ENCODE peak calls at places on chromosome 4, in four cellular contexts. W, X, C and D are unnamed samples.

GRCh38 chr4:4663028-4663427 is 121.2 kb upstream of the STX18 start:
- DNase-seq in C (no peak), W (no peak), X (no peak), D (no peak)

GRCh38 chr4:143372093-143372915 is 35.6 kb downstream of the GAB1 start:
- DNase-seq in W (no peak), X (no peak), C (no peak), D (no peak)

GRCh38 chr4:186781032-186781917 is 57.6 kb upstream of the FAT1 start:
- DNase-seq in W (peak), X (no peak), C (no peak), D (no peak)

GRCh38 chr4:149008415-149009025 is 566.3 kb upstream of the NR3C2 start:
- DNase-seq in C (no peak), X (no peak), W (peak), D (no peak)

GRCh38 chr4:151885123-151885522 is 124.3 kb upstream of the GATB start:
- DNase-seq in X (no peak), C (no peak), W (no peak), D (no peak)

GRCh38 chr4:153438916-153439756 is 27.0 kb upstream of the TMEM131L start:
- DNase-seq in W (no peak), C (no peak), X (no peak), D (no peak)

GRCh38 chr4:85772470-85772869 is 297.5 kb downstream of the ARHGAP24 start:
- DNase-seq in W (no peak), C (no peak), X (no peak), D (no peak)

GRCh38 chr4:153023692-153024394 is 87.7 kb downstream of the FHDC1 start:
- DNase-seq in W (no peak), X (no peak), C (peak), D (no peak)

GRCh38 chr4:117514779-117515178 is 429.4 kb upstream of the TRAM1L1 start:
- DNase-seq in W (no peak), X (no peak), C (no peak), D (no peak)

GRCh38 chr4:162852642-162853041 is 314.0 kb downstream of the NAF1 start:
- DNase-seq in C (no peak), W (no peak), X (no peak), D (no peak)

GRCh38 chr4:149911371-149911770 is 95.7 kb upstream of the IQCM start:
- DNase-seq in W (no peak), X (no peak), C (no peak), D (no peak)

GRCh38 chr4:2101346-2102044 is 42.4 kb downstream of the NAT8L start:
- DNase-seq in X (no peak), C (no peak), W (no peak), D (no peak)

GRCh38 chr4:42397256-42397634 is at the start of gene SHISA3:
- DNase-seq in W (peak), C (peak), X (peak), D (peak)

GRCh38 chr4:182338731-182339130 is 95.5 kb downstream of the TENM3 start:
- DNase-seq in C (no peak), X (no peak), W (no peak), D (no peak)

GRCh38 chr4:160136021-160136420 is 1033.1 kb downstream of the RAPGEF2 start:
- DNase-seq in C (no peak), X (no peak), W (no peak), D (no peak)

GRCh38 chr4:143384381-143384994 is 47.8 kb downstream of the GAB1 start:
- DNase-seq in W (no peak), C (no peak), X (no peak), D (peak)

GRCh38 chr4:154349829-154350228 is 141.8 kb downstream of the DCHS2 start:
- DNase-seq in X (no peak), W (peak), C (no peak), D (no peak)

GRCh38 chr4:1856920-1857699 is 1.2 kb upstream of the LETM1 start:
- DNase-seq in X (no peak), W (peak), C (peak), D (peak)

GRCh38 chr4:25111648-25112196 is 48.5 kb downstream of the SEPSECS start:
- DNase-seq in X (no peak), W (no peak), C (no peak), D (no peak)

GRCh38 chr4:101019941-101020401 is 327.4 kb downstream of the PPP3CA start:
- DNase-seq in W (no peak), X (no peak), C (peak), D (no peak)

GRCh38 chr4:178306565-178306964 is 864.3 kb upstream of the AGA start:
- DNase-seq in C (no peak), X (no peak), W (peak), D (no peak)

GRCh38 chr4:1570291-1571164 is 113.6 kb downstream of the FAM53A start:
- DNase-seq in X (peak), W (no peak), C (no peak), D (peak)

GRCh38 chr4:3701271-3702083 is 64.7 kb upstream of the ADRA2C start:
- DNase-seq in W (no peak), X (peak), C (no peak), D (peak)

GRCh38 chr4:152847376-152847775 is 67.6 kb downstream of the ARFIP1 start:
- DNase-seq in C (no peak), X (no peak), W (no peak), D (no peak)

GRCh38 chr4:134078230-134078914 is 123.2 kb downstream of the PABPC4L start:
- DNase-seq in X (no peak), C (no peak), W (no peak), D (no peak)

GRCh38 chr4:120812216-120812615 is 110.3 kb downstream of the PRDM5 start:
- DNase-seq in C (no peak), X (no peak), W (no peak), D (no peak)

GRCh38 chr4:146338512-146338911 is 124.2 kb downstream of the REELD1 start:
- DNase-seq in C (no peak), X (no peak), W (no peak), D (no peak)

GRCh38 chr4:149961876-149962597 is 116.2 kb upstream of the DCLK2 start:
- DNase-seq in X (no peak), W (no peak), C (peak), D (no peak)

GRCh38 chr4:124212835-124213640 is 499.5 kb downstream of the ANKRD50 start:
- DNase-seq in X (no peak), C (no peak), W (no peak), D (no peak)
- H3K27ac ChIP-seq in X (no peak), C (no peak), W (no peak), D (no peak)

DNA sequence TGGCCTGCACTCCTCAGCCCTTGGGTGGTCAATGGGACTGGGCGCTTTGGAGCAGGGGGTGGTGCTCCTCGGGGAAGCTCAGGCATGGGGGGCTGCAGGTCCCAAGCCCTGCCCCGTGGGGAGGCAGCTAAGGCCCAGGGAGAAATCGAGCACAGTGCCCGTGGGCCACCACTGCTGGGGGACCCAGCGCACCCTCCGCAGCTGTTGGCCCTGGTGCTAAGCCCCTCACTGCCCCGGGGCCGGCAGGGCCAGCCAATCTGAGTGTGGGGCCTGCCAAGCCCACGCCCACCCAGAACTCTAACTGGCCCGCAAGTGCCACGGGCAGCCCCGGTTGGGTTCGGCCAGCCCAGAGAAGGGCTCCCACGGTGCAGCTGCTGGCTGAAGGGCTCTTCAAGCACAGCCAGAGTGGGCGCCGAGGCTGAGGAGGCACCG is 30.9 kb upstream of the IL15 start:
- DNase-seq in X (peak), C (no peak), W (no peak), D (peak)
- H3K4me3 ChIP-seq in X (no peak), C (no peak), W (no peak), D (no peak)

GRCh38 chr4:107890779-107891178 is 40.6 kb upstream of the CYP2U1 start:
- DNase-seq in X (no peak), C (no peak), W (no peak), D (no peak)
- H3K27ac ChIP-seq in X (no peak), C (no peak), W (no peak), D (no peak)

GRCh38 chr4:156559346-156559745 is 412.3 kb downstream of the PDGFC start:
- DNase-seq in X (no peak), W (no peak), C (no peak), D (no peak)
- H3K4me3 ChIP-seq in X (no peak), W (no peak), C (no peak), D (no peak)

GRCh38 chr4:87038837-87039715 is 104.3 kb downstream of the AFF1 start:
- DNase-seq in W (peak), X (peak), C (no peak), D (peak)

GRCh38 chr4:87042986-87043820 is 108.4 kb downstream of the AFF1 start:
- DNase-seq in X (no peak), W (no peak), C (no peak), D (no peak)

GRCh38 chr4:87042221-87042620 is 107.4 kb downstream of the AFF1 start:
- DNase-seq in W (no peak), X (no peak), C (no peak), D (no peak)

GRCh38 chr4:87037921-87038320 is 103.1 kb downstream of the AFF1 start:
- DNase-seq in X (no peak), W (no peak), C (no peak), D (no peak)

DNA sequence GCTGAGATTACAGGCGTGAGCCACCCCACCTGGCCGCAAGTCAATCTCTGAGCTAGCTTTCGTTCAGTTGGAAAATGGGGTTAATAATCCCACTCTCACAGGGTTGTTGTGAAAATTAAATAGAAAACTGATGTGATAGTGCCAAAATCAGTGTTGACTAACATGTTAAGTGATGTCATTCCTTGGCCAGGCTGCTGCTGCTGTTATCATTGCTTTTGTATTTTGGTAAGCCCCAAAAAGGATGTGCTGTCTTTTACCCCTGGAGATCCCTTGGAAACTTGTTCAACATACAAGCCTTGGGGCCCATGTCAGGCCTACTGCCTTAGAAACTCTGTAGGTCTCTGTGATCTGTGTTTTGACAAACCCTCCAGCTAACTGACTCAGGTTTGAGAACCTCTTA is 106.3 kb downstream of the AFF1 start:
- DNase-seq in X (no peak), C (no peak), W (no peak), D (no peak)
- H3K27ac ChIP-seq in X (no peak), C (no peak), W (no peak), D (peak)

DNA sequence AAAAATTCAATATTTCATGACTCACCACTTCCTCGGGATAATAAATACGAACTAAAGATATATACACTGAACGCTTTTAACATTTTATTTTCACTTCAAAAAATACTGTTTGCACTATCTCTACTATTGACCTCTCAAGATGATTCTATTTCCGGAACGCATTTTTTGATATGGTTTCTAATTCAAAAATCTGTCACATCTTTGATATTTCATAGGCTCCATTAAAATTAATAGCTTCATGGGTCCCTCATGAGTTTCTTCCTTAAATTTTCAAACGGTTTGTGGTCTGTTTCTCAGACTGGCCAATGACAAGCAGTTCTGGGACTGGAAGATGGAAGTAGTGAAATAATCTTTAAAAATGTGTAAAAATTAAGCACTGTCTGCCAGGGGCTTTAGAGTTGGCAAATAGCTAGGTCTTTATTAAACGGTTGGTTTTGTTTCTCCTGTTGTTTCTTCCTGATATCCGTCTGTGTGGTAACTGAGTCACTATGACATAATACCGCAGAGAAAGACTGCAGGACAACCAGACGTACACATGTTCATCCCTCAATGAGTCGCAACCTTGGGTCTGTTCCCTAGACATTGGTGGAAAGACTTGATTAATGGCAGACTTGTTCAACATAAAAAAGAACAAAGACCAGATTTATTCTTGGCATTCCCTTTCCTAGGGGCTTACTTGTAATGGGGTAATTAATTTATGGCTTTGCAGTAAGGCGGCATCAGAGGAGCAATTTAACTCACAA is 133.8 kb downstream of the PALLD start:
- DNase-seq in X (no peak), W (no peak), C (no peak), D (no peak)
- H3K4me3 ChIP-seq in X (peak), W (peak), C (no peak), D (peak)

DNA sequence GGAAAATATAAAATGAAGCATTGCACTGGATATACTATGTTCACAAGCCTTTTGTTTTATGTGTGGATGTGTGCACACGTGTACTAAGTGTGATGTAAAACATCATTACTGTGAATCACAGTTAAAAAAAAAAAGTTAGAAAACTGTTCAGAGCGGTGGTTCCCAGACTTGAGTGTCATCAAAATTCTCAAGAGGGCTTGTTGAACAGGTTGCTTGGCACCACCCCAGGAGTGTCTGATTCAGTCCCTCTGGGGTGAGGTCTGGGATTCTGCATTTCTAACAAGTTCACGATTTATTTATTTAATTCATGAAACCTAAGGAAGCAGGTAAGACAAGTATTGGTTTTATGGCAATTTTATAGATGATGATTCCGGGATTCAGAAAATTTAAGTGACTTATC is 1.8 kb downstream of the CENPU start:
- DNase-seq in C (peak), W (no peak), X (no peak), D (no peak)
- H3K27ac ChIP-seq in C (no peak), W (no peak), X (no peak), D (no peak)